ENCODE peak calls at places on chromosomes 6 and 20, in five cellular contexts. One of them, this sample, is unnamed.

GRCh38 chr20:50366270-50367103 is 143.7 kb upstream of the PTPN1 start:
- DNase-seq in IMR-90: peak
- DNase-seq in H1: no peak
- DNase-seq in H9: no peak
- DNase-seq in mesenchymal stem cell: peak
- DNase-seq in this sample: no peak

GRCh38 chr20:46308258-46309157 is at the start of gene CDH22:
- DNase-seq in IMR-90: peak
- DNase-seq in H1: no peak
- DNase-seq in mesenchymal stem cell: peak
- DNase-seq in H9: peak
- DNase-seq in this sample: peak

GRCh38 chr6:29656798-29657197 is at the start of gene MOG:
- DNase-seq in H1: no peak
- DNase-seq in mesenchymal stem cell: no peak
- DNase-seq in H9: no peak
- DNase-seq in IMR-90: no peak
- DNase-seq in this sample: no peak

GRCh38 chr20:14553774-14554524 is 216.5 kb upstream of the FLRT3 start:
- DNase-seq in IMR-90: peak
- DNase-seq in mesenchymal stem cell: no peak
- DNase-seq in H9: no peak
- DNase-seq in H1: no peak
- DNase-seq in this sample: no peak

GRCh38 chr20:51542033-51542893 is at the start of gene NFATC2:
- DNase-seq in H1: peak
- DNase-seq in mesenchymal stem cell: no peak
- DNase-seq in IMR-90: no peak
- DNase-seq in H9: peak
- DNase-seq in this sample: no peak

GRCh38 chr6:123802351-123802696 is 1.3 kb upstream of the NKAIN2 start:
- DNase-seq in H9: no peak
- DNase-seq in mesenchymal stem cell: no peak
- DNase-seq in IMR-90: no peak
- DNase-seq in H1: no peak
- DNase-seq in this sample: no peak

GRCh38 chr6:112153926-112154621 is 66.7 kb downstream of the FAM229B start:
- DNase-seq in H9: no peak
- DNase-seq in H1: no peak
- DNase-seq in mesenchymal stem cell: peak
- DNase-seq in IMR-90: peak
- DNase-seq in this sample: no peak

GRCh38 chr6:2579241-2579761 is 171.4 kb downstream of the MYLK4 start:
- DNase-seq in H1: no peak
- DNase-seq in H9: no peak
- DNase-seq in mesenchymal stem cell: peak
- DNase-seq in IMR-90: peak
- DNase-seq in this sample: no peak

GRCh38 chr20:5592823-5593761 is 157.1 kb upstream of the SHLD1 start:
- DNase-seq in IMR-90: no peak
- DNase-seq in H9: no peak
- DNase-seq in H1: no peak
- DNase-seq in mesenchymal stem cell: no peak
- DNase-seq in this sample: no peak

GRCh38 chr6:2589171-2589661 is 161.5 kb downstream of the MYLK4 start:
- DNase-seq in IMR-90: no peak
- DNase-seq in H9: no peak
- DNase-seq in mesenchymal stem cell: no peak
- DNase-seq in H1: no peak
- DNase-seq in this sample: no peak

GRCh38 chr20:19938421-19938787 is 78.8 kb upstream of the NAA20 start:
- DNase-seq in H9: no peak
- DNase-seq in mesenchymal stem cell: no peak
- DNase-seq in H1: no peak
- DNase-seq in IMR-90: no peak
- DNase-seq in this sample: no peak

GRCh38 chr6:53603381-53604121 is 58.6 kb upstream of the GCLC start:
- DNase-seq in IMR-90: peak
- DNase-seq in mesenchymal stem cell: no peak
- DNase-seq in H1: no peak
- DNase-seq in H9: no peak
- DNase-seq in this sample: no peak

GRCh38 chr20:37384683-37385174 is 38.8 kb downstream of the SRC start:
- DNase-seq in H1: no peak
- DNase-seq in mesenchymal stem cell: peak
- DNase-seq in H9: peak
- DNase-seq in IMR-90: peak
- DNase-seq in this sample: peak

GRCh38 chr20:64047046-64047389 is 2.4 kb downstream of the SOX18 start:
- DNase-seq in IMR-90: no peak
- DNase-seq in H9: no peak
- DNase-seq in mesenchymal stem cell: no peak
- DNase-seq in H1: no peak
- DNase-seq in this sample: no peak

GRCh38 chr6:158021376-158021775 is 39.7 kb downstream of the SYNJ2 start:
- DNase-seq in H9: no peak
- DNase-seq in mesenchymal stem cell: no peak
- DNase-seq in IMR-90: no peak
- DNase-seq in H1: no peak
- DNase-seq in this sample: no peak

GRCh38 chr20:25054133-25054820 is 3.7 kb downstream of the ACSS1 start:
- DNase-seq in mesenchymal stem cell: no peak
- DNase-seq in IMR-90: no peak
- DNase-seq in H1: no peak
- DNase-seq in H9: no peak
- DNase-seq in this sample: no peak

GRCh38 chr6:42038163-42038562 is 12.2 kb upstream of the TAF8 start:
- DNase-seq in IMR-90: no peak
- DNase-seq in mesenchymal stem cell: no peak
- DNase-seq in H9: no peak
- DNase-seq in H1: no peak
- DNase-seq in this sample: no peak

GRCh38 chr6:106739387-106739786 is 110.0 kb downstream of the QRSL1 start:
- DNase-seq in IMR-90: no peak
- DNase-seq in H9: no peak
- DNase-seq in mesenchymal stem cell: no peak
- DNase-seq in H1: no peak
- DNase-seq in this sample: no peak

GRCh38 chr6:71512256-71512655 is 223.6 kb downstream of the OGFRL1 start:
- DNase-seq in mesenchymal stem cell: no peak
- DNase-seq in H1: no peak
- DNase-seq in IMR-90: no peak
- DNase-seq in H9: no peak
- DNase-seq in this sample: no peak

GRCh38 chr6:25934735-25935313 is 4.3 kb upstream of the SLC17A2 start:
- DNase-seq in mesenchymal stem cell: no peak
- DNase-seq in H1: no peak
- DNase-seq in H9: no peak
- DNase-seq in IMR-90: no peak
- DNase-seq in this sample: no peak

GRCh38 chr6:12113190-12113578 is 101.1 kb downstream of the HIVEP1 start:
- DNase-seq in H9: no peak
- DNase-seq in mesenchymal stem cell: peak
- DNase-seq in H1: no peak
- DNase-seq in IMR-90: peak
- DNase-seq in this sample: no peak

GRCh38 chr6:2492686-2493523 is 247.5 kb upstream of the GMDS start:
- DNase-seq in H9: no peak
- DNase-seq in mesenchymal stem cell: no peak
- DNase-seq in H1: no peak
- DNase-seq in IMR-90: no peak
- DNase-seq in this sample: no peak

GRCh38 chr6:165439928-165440554 is 130.6 kb upstream of the C6orf118 start:
- DNase-seq in mesenchymal stem cell: peak
- DNase-seq in H9: no peak
- DNase-seq in H1: no peak
- DNase-seq in IMR-90: peak
- DNase-seq in this sample: peak

GRCh38 chr6:119348308-119349040 is 1.1 kb downstream of the MAN1A1 start:
- DNase-seq in mesenchymal stem cell: peak
- DNase-seq in H1: no peak
- DNase-seq in IMR-90: peak
- DNase-seq in H9: peak
- DNase-seq in this sample: peak

GRCh38 chr6:11043552-11043960 is 549 bp downstream of the ELOVL2 start:
- DNase-seq in IMR-90: no peak
- DNase-seq in H1: no peak
- DNase-seq in mesenchymal stem cell: no peak
- DNase-seq in H9: peak
- DNase-seq in this sample: peak

GRCh38 chr6:118752803-118753202 is 101.4 kb upstream of the CEP85L start:
- DNase-seq in mesenchymal stem cell: no peak
- DNase-seq in IMR-90: no peak
- DNase-seq in H1: no peak
- DNase-seq in H9: no peak
- DNase-seq in this sample: no peak

GRCh38 chr6:156379946-156380707 is 397.1 kb upstream of the ARID1B start:
- DNase-seq in H9: no peak
- DNase-seq in mesenchymal stem cell: peak
- DNase-seq in H1: no peak
- DNase-seq in IMR-90: peak
- DNase-seq in this sample: no peak

GRCh38 chr6:5956939-5957338 is 49.8 kb downstream of the NRN1 start:
- DNase-seq in IMR-90: no peak
- DNase-seq in H1: no peak
- DNase-seq in H9: peak
- DNase-seq in mesenchymal stem cell: no peak
- DNase-seq in this sample: no peak

GRCh38 chr20:36908603-36909002 is 32.7 kb downstream of the TLDC2 start:
- DNase-seq in H1: no peak
- DNase-seq in IMR-90: no peak
- DNase-seq in mesenchymal stem cell: no peak
- DNase-seq in H9: no peak
- DNase-seq in this sample: no peak

GRCh38 chr6:33147807-33148666 is 44.2 kb downstream of the COL11A2 start:
- DNase-seq in H9: no peak
- DNase-seq in H1: no peak
- DNase-seq in IMR-90: peak
- DNase-seq in mesenchymal stem cell: peak
- DNase-seq in this sample: peak

GRCh38 chr20:4280731-4281130 is 265.4 kb upstream of the RNF24 start:
- DNase-seq in H1: no peak
- DNase-seq in IMR-90: no peak
- DNase-seq in mesenchymal stem cell: no peak
- DNase-seq in H9: no peak
- DNase-seq in this sample: no peak

GRCh38 chr20:1163105-1163504 is 21.7 kb downstream of the TMEM74B start:
- DNase-seq in mesenchymal stem cell: no peak
- DNase-seq in IMR-90: no peak
- DNase-seq in H9: no peak
- DNase-seq in H1: no peak
- DNase-seq in this sample: no peak

GRCh38 chr6:127554435-127555006 is 22.5 kb upstream of the C6orf58 start:
- DNase-seq in H9: peak
- DNase-seq in H1: no peak
- DNase-seq in IMR-90: peak
- DNase-seq in mesenchymal stem cell: peak
- DNase-seq in this sample: peak

GRCh38 chr20:44581515-44581914 is 864 bp upstream of the PKIG start:
- DNase-seq in IMR-90: no peak
- DNase-seq in mesenchymal stem cell: peak
- DNase-seq in H9: no peak
- DNase-seq in H1: no peak
- DNase-seq in this sample: no peak

GRCh38 chr6:138970159-138970558 is 17.9 kb downstream of the REPS1 start:
- DNase-seq in H9: no peak
- DNase-seq in H1: no peak
- DNase-seq in IMR-90: no peak
- DNase-seq in mesenchymal stem cell: no peak
- DNase-seq in this sample: no peak

GRCh38 chr6:25927721-25928359 is 2.7 kb downstream of the SLC17A2 start:
- DNase-seq in IMR-90: peak
- DNase-seq in H1: no peak
- DNase-seq in mesenchymal stem cell: peak
- DNase-seq in H9: no peak
- DNase-seq in this sample: no peak

GRCh38 chr6:158475344-158476302 is 84.3 kb upstream of the TMEM181 start:
- DNase-seq in H1: no peak
- DNase-seq in mesenchymal stem cell: peak
- DNase-seq in H9: no peak
- DNase-seq in IMR-90: peak
- DNase-seq in this sample: no peak

GRCh38 chr6:110255356-110255755 is 75.1 kb downstream of the CDC40 start:
- DNase-seq in H9: peak
- DNase-seq in mesenchymal stem cell: peak
- DNase-seq in IMR-90: peak
- DNase-seq in H1: peak
- DNase-seq in this sample: peak

GRCh38 chr20:6828794-6829423 is 61.4 kb downstream of the BMP2 start:
- DNase-seq in IMR-90: peak
- DNase-seq in H9: peak
- DNase-seq in mesenchymal stem cell: peak
- DNase-seq in H1: no peak
- DNase-seq in this sample: peak
- H4K91ac ChIP-seq in IMR-90: no peak
- H4K91ac ChIP-seq in H9: no peak
- H4K91ac ChIP-seq in mesenchymal stem cell: no peak
- H4K91ac ChIP-seq in H1: no peak
- H4K91ac ChIP-seq in this sample: no peak

GRCh38 chr6:17986656-17987575 is 519 bp downstream of the KIF13A start:
- DNase-seq in mesenchymal stem cell: peak
- DNase-seq in IMR-90: peak
- DNase-seq in H1: no peak
- DNase-seq in H9: peak
- DNase-seq in this sample: peak
- H2BK120ac ChIP-seq in mesenchymal stem cell: peak
- H2BK120ac ChIP-seq in IMR-90: peak
- H2BK120ac ChIP-seq in H1: no peak
- H2BK120ac ChIP-seq in H9: no peak
- H2BK120ac ChIP-seq in this sample: no peak

GRCh38 chr6:109239918-109240321 is 142.3 kb downstream of the CD164 start:
- DNase-seq in mesenchymal stem cell: no peak
- DNase-seq in H9: no peak
- DNase-seq in H1: no peak
- DNase-seq in IMR-90: no peak
- DNase-seq in this sample: no peak
- H4K91ac ChIP-seq in mesenchymal stem cell: peak
- H4K91ac ChIP-seq in H9: no peak
- H4K91ac ChIP-seq in H1: no peak
- H4K91ac ChIP-seq in IMR-90: no peak
- H4K91ac ChIP-seq in this sample: no peak

GRCh38 chr6:128570439-128571063 is 50.2 kb upstream of the PTPRK start:
- DNase-seq in IMR-90: no peak
- DNase-seq in H1: no peak
- DNase-seq in mesenchymal stem cell: peak
- DNase-seq in H9: no peak
- DNase-seq in this sample: no peak
- H2BK120ac ChIP-seq in IMR-90: peak
- H2BK120ac ChIP-seq in H1: no peak
- H2BK120ac ChIP-seq in mesenchymal stem cell: no peak
- H2BK120ac ChIP-seq in H9: no peak
- H2BK120ac ChIP-seq in this sample: no peak

GRCh38 chr6:141445928-141446628 is 686.6 kb upstream of the GJE1 start:
- DNase-seq in H1: no peak
- DNase-seq in H9: no peak
- DNase-seq in mesenchymal stem cell: no peak
- DNase-seq in IMR-90: no peak
- DNase-seq in this sample: no peak
- H4K91ac ChIP-seq in H1: no peak
- H4K91ac ChIP-seq in H9: no peak
- H4K91ac ChIP-seq in mesenchymal stem cell: no peak
- H4K91ac ChIP-seq in IMR-90: no peak
- H4K91ac ChIP-seq in this sample: no peak

This sample was measured in neuronal stem cell.